ENCODE peak calls at places on chromosome 18, in ten cellular contexts. X is endodermal cell; S is COR-L47; Y is activated naive CD4-positive, alpha-beta T cell treated with anti-CD3 and anti-CD28 coated beads, Interleukin-2, amount 10 ng/mL, durations not matched to agents 7 days and 5 days; D is osteocyte; T is AML-193; C is neural crest cell; Q is GM04504; W is activated T-helper 1 cell treated with anti-CD3 and anti-CD28 coated beads, Interleukin-2, amount 50 U/mL, for 16 hours; B is glutamatergic neuron. R is an unnamed sample.

GRCh38 chr18:45686892-45687611 is 36.9 kb upstream of the SLC14A1 start:
- DNase-seq in D (no peak), T (peak), C (no peak), W (no peak), Q (no peak), Y (peak), B (peak), S (no peak), X (peak), R (no peak)

GRCh38 chr18:44342167-44342566 is 338.5 kb upstream of the SETBP1 start:
- DNase-seq in D (no peak), C (no peak), B (no peak), T (no peak), Q (no peak), S (no peak), W (no peak), Y (no peak), X (no peak), R (no peak)

GRCh38 chr18:37252342-37252741 is 313.3 kb downstream of the CELF4 start:
- DNase-seq in C (no peak), S (no peak), B (no peak), Q (no peak), D (no peak), W (no peak), X (no peak), Y (no peak), T (no peak), R (no peak)

GRCh38 chr18:41767960-41768359 is 187.1 kb upstream of the PIK3C3 start:
- DNase-seq in X (peak), Q (no peak), B (no peak), S (peak), D (no peak), T (no peak), Y (no peak), C (no peak), W (no peak), R (no peak)

GRCh38 chr18:23981369-23981768 is 33.2 kb upstream of the TTC39C start:
- DNase-seq in B (peak), T (no peak), Q (no peak), W (no peak), X (no peak), Y (no peak), D (peak), C (no peak), S (no peak), R (no peak)

GRCh38 chr18:76823166-76823539 is 796 bp downstream of the ZNF236 start:
- DNase-seq in S (no peak), X (peak), W (no peak), T (no peak), D (no peak), Y (no peak), Q (no peak), C (no peak), B (no peak), R (no peak)

GRCh38 chr18:8654482-8655451 is 45.5 kb downstream of the RAB12 start:
- DNase-seq in X (peak), S (peak), Y (no peak), B (no peak), T (peak), W (no peak), C (no peak), D (no peak), Q (no peak), R (no peak)

GRCh38 chr18:65762556-65762955 is 11.7 kb downstream of the CDH7 start:
- DNase-seq in T (no peak), X (no peak), C (no peak), D (no peak), W (no peak), B (no peak), S (peak), Q (no peak), Y (no peak), R (no peak)

GRCh38 chr18:62829936-62830335 is 114.6 kb downstream of the PHLPP1 start:
- DNase-seq in Q (no peak), D (no peak), X (no peak), B (no peak), Y (no peak), W (no peak), C (no peak), T (no peak), S (no peak), R (no peak)

GRCh38 chr18:58567453-58568196 is 61.3 kb downstream of the ALPK2 start:
- DNase-seq in Y (no peak), Q (peak), C (no peak), X (no peak), T (no peak), W (no peak), D (no peak), S (no peak), B (no peak), R (peak)

R was measured in tibial nerve.